ENCODE peak calls at places on chromosomes 6 and 20, in seven cellular contexts. P is breast epithelium, Q is heart right ventricle, T is thoracic aorta, D is stomach, E is body of pancreas, Y is hepatocyte. O is an unnamed sample.
A peak's percentile ranks its signal among the peaks of the same experiment; 100 is the strongest.

GRCh38 chr20:40688129-40689099 is 622 bp downstream of the MAFB start:
- DNase-seq in P (no peak), Q (no peak), T (no peak), D (no peak), E (no peak), Y (no peak), O (no peak)

GRCh38 chr6:109869398-109870165 is 108.5 kb upstream of the GPR6 start:
- DNase-seq in P (no peak), Q (peak; percentile 28), T (no peak), D (no peak), E (peak; percentile 17), Y (peak; percentile 45), O (no peak)

GRCh38 chr20:2696646-2697045 is 4.1 kb downstream of the EBF4 start:
- DNase-seq in P (no peak), Q (no peak), T (no peak), D (peak; percentile 7), E (no peak), Y (no peak), O (no peak)

GRCh38 chr20:32457476-32457986 is 99.4 kb downstream of the ASXL1 start:
- DNase-seq in P (no peak), Q (peak; percentile 50), T (no peak), D (peak; percentile 68), E (peak; percentile 81), Y (peak; percentile 93), O (no peak)

GRCh38 chr6:27593200-27593818 is 120.4 kb upstream of the ZNF184 start:
- DNase-seq in P (no peak), Q (no peak), T (no peak), D (no peak), E (no peak), Y (no peak), O (no peak)

GRCh38 chr20:1331101-1331500 is 2.2 kb upstream of the SDCBP2 start:
- DNase-seq in P (no peak), Q (no peak), T (no peak), D (no peak), E (no peak), Y (peak; percentile 1), O (peak; percentile 0)

GRCh38 chr6:102670756-102671155 is 1277.2 kb downstream of the GRIK2 start:
- DNase-seq in P (no peak), Q (no peak), T (no peak), D (no peak), E (no peak), Y (no peak), O (no peak)

GRCh38 chr6:144746902-144747469 is 461.9 kb downstream of the UTRN start:
- DNase-seq in P (no peak), Q (no peak), T (no peak), D (no peak), E (no peak), Y (no peak), O (no peak)

GRCh38 chr6:15715851-15716250 is 53.0 kb upstream of the DTNBP1 start:
- DNase-seq in P (no peak), Q (no peak), T (no peak), D (no peak), E (no peak), Y (no peak), O (no peak)

GRCh38 chr20:57252559-57253162 is 13.8 kb downstream of the BMP7 start:
- DNase-seq in P (no peak), Q (no peak), T (no peak), D (no peak), E (no peak), Y (no peak), O (no peak)

GRCh38 chr6:99548706-99549105 is 19.8 kb downstream of the CCNC start:
- DNase-seq in P (no peak), Q (no peak), T (no peak), D (no peak), E (no peak), Y (no peak), O (no peak)

GRCh38 chr6:99547526-99547925 is 20.9 kb downstream of the CCNC start:
- DNase-seq in P (no peak), Q (no peak), T (no peak), D (no peak), E (no peak), Y (no peak), O (no peak)

GRCh38 chr6:99545442-99545841 is 23.0 kb downstream of the CCNC start:
- DNase-seq in P (no peak), Q (no peak), T (no peak), D (no peak), E (no peak), Y (no peak), O (no peak)

GRCh38 chr6:99543968-99544367 is 24.5 kb downstream of the CCNC start:
- DNase-seq in P (no peak), Q (no peak), T (no peak), D (no peak), E (no peak), Y (no peak), O (no peak)
- TF ChIP-seq CTCF in P (no peak), Q (no peak), T (no peak), D (no peak), E (no peak), Y (no peak), O (no peak)

GRCh38 chr20:49918446-49918845 is 3.1 kb upstream of the SPATA2 start:
- DNase-seq in P (no peak), Q (no peak), T (no peak), D (no peak), E (no peak), Y (no peak), O (no peak)
- H3K4me1 ChIP-seq in P (peaks cover 3% of the 10 kb centered on the region), Q (peaks cover 22% of the 10 kb centered on the region), T (peaks cover 25% of the 10 kb centered on the region), D (peaks cover 25% of the 10 kb centered on the region), E (peaks cover 28% of the 10 kb centered on the region), Y (peaks cover 23% of the 10 kb centered on the region), O (peaks cover 26% of the 10 kb centered on the region)

GRCh38 chr6:164579035-164579434 is 730.4 kb downstream of the C6orf118 start:
- DNase-seq in P (no peak), Q (no peak), T (no peak), D (no peak), E (no peak), Y (no peak), O (no peak)
- H3K36me3 ChIP-seq in P (no peaks in the 10 kb centered on the region), Q (no peaks in the 10 kb centered on the region), T (no peaks in the 10 kb centered on the region), D (no peaks in the 10 kb centered on the region), E (no peaks in the 10 kb centered on the region), Y (no peaks in the 10 kb centered on the region), O (no peaks in the 10 kb centered on the region)

DNA sequence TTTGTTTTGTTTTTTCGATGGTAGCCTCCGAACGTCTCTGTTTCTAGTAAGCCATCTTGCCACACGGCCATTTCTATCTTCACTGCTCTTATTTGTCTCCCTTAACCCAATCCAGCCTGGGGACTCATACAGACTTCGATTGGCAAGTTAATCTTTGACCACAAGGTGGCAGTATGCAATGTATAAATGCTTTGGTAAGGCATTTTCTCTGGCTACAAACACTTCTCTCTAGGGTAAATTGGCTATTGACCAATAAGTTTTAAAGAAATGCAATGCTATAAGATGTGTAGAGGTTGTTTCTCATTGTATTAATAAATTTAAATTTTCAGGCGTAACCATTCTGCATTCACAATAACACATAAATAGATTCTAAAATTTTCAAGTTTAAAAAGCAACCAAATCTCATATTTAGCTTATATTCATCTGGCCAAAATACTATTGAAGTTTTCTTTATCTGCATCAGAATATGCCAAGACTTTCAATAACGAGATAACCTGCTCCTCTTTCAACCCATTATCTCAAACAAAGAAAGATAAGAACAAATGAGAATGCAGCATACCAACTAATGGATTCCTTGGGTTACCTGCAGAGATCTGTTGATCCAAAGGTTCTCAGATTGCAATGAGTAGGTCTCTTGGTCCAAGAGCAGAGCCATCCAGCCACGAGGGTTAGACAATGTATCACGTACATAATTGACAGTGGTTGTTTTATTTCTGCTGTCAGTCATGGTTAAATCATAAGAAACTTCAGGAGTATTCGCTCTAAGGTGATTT is 231.9 kb downstream of the PKHD1 start:
- DNase-seq in P (no peak), Q (no peak), T (no peak), D (no peak), E (peak; percentile 46), Y (peak; percentile 87), O (peak; percentile 38)
- TF ChIP-seq CTCF in P (peak; percentile 54), Q (peak; percentile 65), T (peak; percentile 60), D (no peak), E (peak; percentile 57), Y (peak; percentile 81), O (peak; percentile 59)

GRCh38 chr6:143682805-143683204 is 5.0 kb downstream of the PHACTR2 start:
- DNase-seq in P (no peak), Q (no peak), T (no peak), D (no peak), E (no peak), Y (no peak), O (no peak)

GRCh38 chr6:143687604-143688003 is 9.8 kb downstream of the PHACTR2 start:
- DNase-seq in P (no peak), Q (no peak), T (no peak), D (no peak), E (no peak), Y (no peak), O (no peak)

GRCh38 chr6:143688681-143689080 is 10.9 kb downstream of the PHACTR2 start:
- DNase-seq in P (no peak), Q (no peak), T (no peak), D (no peak), E (no peak), Y (no peak), O (no peak)

GRCh38 chr6:143685653-143686052 is 7.9 kb downstream of the PHACTR2 start:
- DNase-seq in P (no peak), Q (no peak), T (no peak), D (no peak), E (no peak), Y (no peak), O (no peak)

GRCh38 chr6:143684484-143684883 is 6.7 kb downstream of the PHACTR2 start:
- DNase-seq in P (no peak), Q (no peak), T (no peak), D (no peak), E (no peak), Y (no peak), O (no peak)
- H3K4me1 ChIP-seq in P (peaks cover 5% of the 10 kb centered on the region), Q (peaks cover 27% of the 10 kb centered on the region), T (peaks cover 63% of the 10 kb centered on the region), D (peaks cover 43% of the 10 kb centered on the region), E (peaks cover 3% of the 10 kb centered on the region), Y (no peaks in the 10 kb centered on the region), O (peaks cover 4% of the 10 kb centered on the region)

GRCh38 chr6:33143113-33143760 is 49.0 kb downstream of the COL11A2 start:
- DNase-seq in P (no peak), Q (no peak), T (no peak), D (no peak), E (no peak), Y (no peak), O (no peak)
- H3K36me3 ChIP-seq in P (no peaks in the 10 kb centered on the region), Q (no peaks in the 10 kb centered on the region), T (no peaks in the 10 kb centered on the region), D (no peaks in the 10 kb centered on the region), E (no peaks in the 10 kb centered on the region), Y (no peaks in the 10 kb centered on the region), O (no peaks in the 10 kb centered on the region)

DNA sequence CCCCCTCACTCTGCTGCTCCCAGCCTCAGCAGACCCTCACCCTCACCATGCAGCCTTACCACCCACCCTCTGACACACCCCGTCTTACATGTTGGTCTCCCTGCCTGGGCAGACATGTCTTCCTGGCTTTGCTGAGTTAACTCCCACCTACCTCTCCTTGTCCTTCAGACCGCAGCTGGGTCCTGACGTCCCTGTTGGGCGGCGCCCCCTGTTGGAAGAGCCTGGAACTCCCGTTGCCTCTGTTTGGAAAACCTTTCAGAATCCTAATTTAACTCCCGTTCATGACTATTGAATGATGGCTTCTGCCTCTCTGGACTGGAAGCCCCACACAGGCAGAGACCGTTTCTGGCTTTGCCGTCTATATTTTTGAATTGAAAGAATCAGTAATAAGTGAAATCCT is 245.1 kb downstream of the MYLK4 start:
- DNase-seq in P (no peak), Q (no peak), T (no peak), D (no peak), E (no peak), Y (no peak), O (no peak)
- TF ChIP-seq CTCF in P (no peak), Q (peak; percentile 35), T (no peak), D (no peak), E (no peak), Y (peak; percentile 26), O (no peak)